ENCODE peak calls at places on chromosomes 2 and 18, in four cellular contexts. Z is OCI-LY7, X is GM12865, J is choroid plexus epithelial cell. A is an unnamed sample.

GRCh38 chr2:67839668-67840067 is 223.1 kb downstream of the C1D start:
- DNase-seq in Z (no peak), X (no peak), J (peak), A (no peak)

GRCh38 chr2:634670-635395 is 42.4 kb downstream of the TMEM18 start:
- DNase-seq in Z (no peak), X (no peak), J (no peak), A (no peak)

GRCh38 chr2:33406622-33407021 is 69.8 kb upstream of the RASGRP3 start:
- DNase-seq in Z (no peak), X (no peak), J (no peak), A (peak)

GRCh38 chr2:215718426-215718825 is 282.6 kb upstream of the FN1 start:
- DNase-seq in Z (no peak), X (no peak), J (no peak), A (no peak)

GRCh38 chr2:37631292-37631691 is 40.1 kb downstream of the CDC42EP3 start:
- DNase-seq in Z (no peak), X (no peak), J (no peak), A (no peak)

GRCh38 chr2:6769346-6769745 is 96.4 kb downstream of the CMPK2 start:
- DNase-seq in Z (no peak), X (no peak), J (no peak), A (no peak)

GRCh38 chr2:220143336-220143735 is 515.9 kb downstream of the SLC4A3 start:
- DNase-seq in Z (no peak), X (no peak), J (peak), A (peak)

GRCh38 chr2:84807063-84807485 is 73.8 kb downstream of the TRABD2A start:
- DNase-seq in Z (no peak), X (no peak), J (peak), A (peak)

GRCh38 chr18:2627821-2628276 is 27.7 kb upstream of the SMCHD1 start:
- DNase-seq in Z (no peak), X (no peak), J (peak), A (peak)

GRCh38 chr2:236040600-236041328 is 127.4 kb downstream of the GBX2 start:
- DNase-seq in Z (no peak), X (no peak), J (no peak), A (no peak)

GRCh38 chr2:168698959-168699358 is 103.5 kb upstream of the NOSTRIN start:
- DNase-seq in Z (no peak), X (no peak), J (no peak), A (no peak)

GRCh38 chr2:201795608-201796477 is 10.5 kb upstream of the CDK15 start:
- DNase-seq in Z (peak), X (peak), J (peak), A (peak)

GRCh38 chr2:138470941-138471340 is 30.6 kb upstream of the SPOPL start:
- DNase-seq in Z (no peak), X (no peak), J (no peak), A (no peak)

GRCh38 chr18:57627488-57627887 is 5.9 kb upstream of the NARS1 start:
- DNase-seq in Z (no peak), X (no peak), J (peak), A (no peak)

GRCh38 chr2:71545572-71546274 is 92.4 kb downstream of the DYSF start:
- DNase-seq in Z (peak), X (peak), J (peak), A (peak)

GRCh38 chr2:16566701-16567100 is 98.9 kb downstream of the CYRIA start:
- DNase-seq in Z (no peak), X (no peak), J (no peak), A (no peak)

GRCh38 chr2:227442639-227443038 is 29.3 kb upstream of the AGFG1 start:
- DNase-seq in Z (no peak), X (no peak), J (no peak), A (no peak)

GRCh38 chr18:27627927-27628326 is 442.8 kb upstream of the CHST9 start:
- DNase-seq in Z (no peak), X (no peak), J (no peak), A (no peak)

GRCh38 chr2:202510911-202511310 is 123.9 kb upstream of the FAM117B start:
- DNase-seq in Z (no peak), X (no peak), J (peak), A (peak)

GRCh38 chr2:214881647-214882205 is 72.2 kb upstream of the BARD1 start:
- DNase-seq in Z (no peak), X (peak), J (peak), A (peak)

GRCh38 chr2:97654791-97655190 is 8.9 kb downstream of the COX5B start:
- DNase-seq in Z (no peak), X (no peak), J (no peak), A (no peak)

GRCh38 chr2:196957881-196958525 is 31.5 kb upstream of the PGAP1 start:
- DNase-seq in Z (no peak), X (no peak), J (no peak), A (no peak)

GRCh38 chr18:39692367-39693011 is 2126.9 kb upstream of the CELF4 start:
- DNase-seq in Z (no peak), X (no peak), J (no peak), A (no peak)

GRCh38 chr2:234335676-234336228 is 161.1 kb downstream of the ARL4C start:
- DNase-seq in Z (no peak), X (no peak), J (peak), A (peak)

GRCh38 chr2:45649457-45649854 is 2.0 kb upstream of the PRKCE start:
- DNase-seq in Z (peak), X (no peak), J (peak), A (peak)

GRCh38 chr2:27284989-27285388 is 2.8 kb downstream of the TRIM54 start:
- DNase-seq in Z (no peak), X (no peak), J (no peak), A (no peak)
- H3K4me3 ChIP-seq in Z (no peak), X (no peak), J (no peak), A (no peak)

GRCh38 chr2:239276813-239277193 is 124.0 kb downstream of the HDAC4 start:
- DNase-seq in Z (no peak), X (no peak), J (no peak), A (no peak)
- H3K4me3 ChIP-seq in Z (no peak), X (no peak), J (no peak), A (no peak)

DNA sequence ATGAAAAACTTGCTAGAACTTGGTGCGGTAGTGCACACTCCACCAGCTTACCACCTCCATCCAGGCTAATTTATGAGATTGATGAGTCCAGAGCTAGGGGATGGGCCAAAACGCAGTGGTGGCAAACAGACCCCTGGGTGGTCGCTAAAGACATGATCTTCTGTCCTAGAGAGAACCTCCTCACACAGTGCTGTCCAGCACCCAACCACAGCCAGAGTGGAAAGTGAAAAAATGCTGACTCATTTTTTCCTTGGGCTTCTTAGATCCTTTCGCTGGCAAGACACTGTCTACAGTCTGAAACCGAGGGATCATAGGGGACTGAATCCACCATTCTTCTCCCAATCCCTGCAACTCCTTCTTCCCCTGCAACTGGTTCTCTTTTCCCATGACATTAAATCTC is 4.1 kb downstream of the ANTXR1 start:
- DNase-seq in Z (no peak), X (no peak), J (peak), A (peak)
- H3K4me3 ChIP-seq in Z (no peak), X (no peak), J (no peak), A (no peak)

GRCh38 chr2:11679491-11680130 is 9.6 kb upstream of the NTSR2 start:
- DNase-seq in Z (no peak), X (no peak), J (no peak), A (no peak)
- H3K4me3 ChIP-seq in Z (no peak), X (no peak), J (no peak), A (no peak)

A was measured in fibroblast of mammary gland.